ENCODE peak calls at places on chromosome 15, in ten cellular contexts. F is HL-60, E is right lobe of liver, Q is progenitor cell of endocrine pancreas, O is neural crest cell, D is testis, V is fibroblast of the aortic adventitia, G is cardiac muscle cell, Y is kidney, H is RWPE1. S is an unnamed sample.

GRCh38 chr15:64447536-64448315 is 12.7 kb upstream of the ZNF609 start:
- DNase-seq in O (no peak), V (no peak), Q (no peak), G (no peak), Y (no peak), F (peak), H (no peak), D (no peak), E (no peak), S (no peak)

GRCh38 chr15:98803228-98804056 is 155.1 kb downstream of the IGF1R start:
- DNase-seq in F (no peak), G (no peak), O (no peak), H (peak), E (no peak), V (peak), Y (no peak), Q (no peak), D (no peak), S (no peak)

GRCh38 chr15:100330221-100330620 is 11.6 kb downstream of the ADAMTS17 start:
- DNase-seq in V (no peak), Y (no peak), G (no peak), D (no peak), E (no peak), H (no peak), O (no peak), Q (no peak), F (no peak), S (no peak)

GRCh38 chr15:67179411-67179995 is 75.0 kb downstream of the AAGAB start:
- DNase-seq in O (no peak), V (no peak), F (no peak), Y (no peak), G (no peak), H (no peak), E (no peak), D (no peak), Q (no peak), S (no peak)

GRCh38 chr15:42804739-42805138 is 67.8 kb upstream of the CDAN1 start:
- DNase-seq in D (no peak), H (no peak), E (no peak), V (no peak), Q (no peak), O (no peak), Y (no peak), G (no peak), F (no peak), S (no peak)

GRCh38 chr15:101480613-101481380 is 8.7 kb downstream of the PCSK6 start:
- DNase-seq in Y (no peak), O (no peak), D (peak), V (no peak), E (no peak), Q (no peak), G (no peak), F (no peak), H (no peak), S (no peak)

GRCh38 chr15:94119215-94119815 is 112.0 kb upstream of the MCTP2 start:
- DNase-seq in H (no peak), O (no peak), Y (peak), F (no peak), G (peak), D (peak), E (no peak), Q (no peak), V (peak), S (peak)

GRCh38 chr15:68209272-68209671 is 4.1 kb upstream of the CALML4 start:
- DNase-seq in O (no peak), Q (no peak), V (no peak), G (no peak), D (no peak), Y (no peak), H (no peak), F (no peak), E (no peak), S (no peak)

GRCh38 chr15:49041406-49041805 is 4.8 kb downstream of the SECISBP2L start:
- DNase-seq in G (no peak), Q (no peak), O (no peak), H (no peak), E (no peak), D (no peak), V (peak), F (no peak), Y (no peak), S (no peak)

GRCh38 chr15:40310001-40310959 is 2.5 kb upstream of the PLCB2 start:
- DNase-seq in D (peak), O (peak), Y (peak), Q (peak), F (peak), G (peak), E (peak), V (peak), H (no peak), S (peak)

GRCh38 chr15:93180656-93181055 is 91.6 kb upstream of the RGMA start:
- DNase-seq in H (no peak), E (no peak), D (no peak), G (peak), Y (no peak), V (no peak), F (no peak), Q (no peak), O (no peak), S (peak)

GRCh38 chr15:25790003-25790660 is 73.0 kb downstream of the ATP10A start:
- DNase-seq in E (no peak), Q (no peak), G (no peak), H (no peak), V (peak), O (no peak), F (no peak), Y (peak), D (peak), S (no peak)

GRCh38 chr15:90000175-90000923 is 775 bp upstream of the ZNF710 start:
- DNase-seq in D (peak), G (no peak), O (peak), F (peak), E (no peak), H (peak), Y (peak), V (peak), Q (peak), S (peak)

GRCh38 chr15:36688310-36689102 is 109.1 kb downstream of the CDIN1 start:
- DNase-seq in H (peak), O (no peak), G (no peak), Y (no peak), V (peak), E (no peak), D (no peak), Q (no peak), F (no peak), S (no peak)

GRCh38 chr15:39460748-39461147 is 120.1 kb upstream of the THBS1 start:
- DNase-seq in D (no peak), O (no peak), Q (no peak), V (no peak), Y (no peak), F (no peak), H (no peak), G (no peak), E (no peak), S (no peak)

GRCh38 chr15:40069178-40070165 is 30.5 kb upstream of the SRP14 start:
- DNase-seq in F (peak), V (peak), D (peak), E (peak), H (peak), Y (peak), O (no peak), G (peak), Q (no peak), S (peak)

GRCh38 chr15:40296561-40297230 is 11.0 kb downstream of the PLCB2 start:
- DNase-seq in G (no peak), Q (no peak), D (no peak), F (no peak), Y (peak), V (no peak), O (no peak), E (peak), H (no peak), S (no peak)

GRCh38 chr15:25508369-25509002 is 69.7 kb upstream of the UBE3A start:
- DNase-seq in V (peak), E (no peak), F (no peak), H (peak), D (no peak), G (peak), Y (no peak), O (no peak), Q (no peak), S (peak)

GRCh38 chr15:62094398-62094797 is 27.6 kb downstream of the C2CD4A start:
- DNase-seq in G (peak), Q (no peak), E (no peak), H (no peak), D (no peak), O (no peak), V (no peak), Y (no peak), F (no peak), S (no peak)

GRCh38 chr15:93470042-93470441 is 381.0 kb upstream of the RGMA start:
- DNase-seq in E (no peak), V (no peak), O (peak), D (peak), Y (no peak), F (no peak), G (no peak), H (no peak), Q (no peak), S (no peak)

GRCh38 chr15:48250640-48251076 is 44.6 kb downstream of the SLC12A1 start:
- DNase-seq in O (peak), H (peak), E (no peak), D (peak), V (peak), G (peak), F (peak), Q (no peak), Y (no peak), S (peak)

GRCh38 chr15:92391640-92392039 is 2.0 kb upstream of the ST8SIA2 start:
- DNase-seq in D (no peak), Y (no peak), O (peak), V (peak), F (no peak), Q (no peak), H (peak), G (no peak), E (no peak), S (no peak)

GRCh38 chr15:50906954-50907865 is 1.3 kb upstream of the AP4E1 start:
- DNase-seq in Q (no peak), E (peak), O (no peak), V (peak), H (no peak), F (peak), G (no peak), D (no peak), Y (no peak), S (no peak)

GRCh38 chr15:49605588-49605987 is 15.0 kb downstream of the FAM227B start:
- DNase-seq in O (no peak), Q (no peak), Y (peak), V (no peak), F (no peak), G (no peak), H (no peak), E (peak), D (no peak), S (no peak)

DNA sequence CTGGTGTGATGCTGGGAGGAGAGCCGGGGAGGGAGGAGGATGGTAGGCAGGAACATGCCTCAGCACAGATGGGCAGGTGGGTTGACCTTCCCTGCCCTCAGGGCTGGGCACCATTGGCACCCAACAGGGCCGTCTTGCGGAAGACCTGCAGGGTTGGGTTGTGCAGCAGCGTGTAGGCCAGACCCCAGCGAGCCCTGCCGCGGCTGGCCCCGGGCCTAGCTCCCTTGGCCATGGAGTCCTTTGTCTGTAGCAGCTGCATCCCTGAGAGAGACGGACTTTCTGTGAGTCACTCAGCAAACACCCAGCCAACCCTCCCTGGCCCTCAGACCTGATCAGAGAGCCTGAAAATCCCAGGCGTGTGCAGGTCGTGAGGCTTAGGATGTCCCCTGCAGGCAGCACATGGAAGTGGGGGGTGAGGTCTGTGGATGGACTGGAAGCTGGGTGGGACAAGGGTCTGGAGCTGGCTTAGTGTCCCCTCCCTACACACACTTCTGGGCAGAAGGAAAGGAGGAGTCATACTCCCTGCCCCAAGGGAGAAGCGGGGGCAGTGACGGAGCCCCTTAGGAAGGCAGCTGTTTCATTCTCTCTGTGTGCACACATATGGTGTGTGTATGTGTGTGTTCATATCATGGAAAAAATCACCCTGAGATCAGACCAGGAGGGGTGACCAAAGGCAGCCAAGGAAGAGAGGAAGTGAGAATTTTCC is 6.6 kb downstream of the ISLR start:
- DNase-seq in Q (no peak), E (no peak), V (peak), Y (peak), F (no peak), D (no peak), H (no peak), G (no peak), O (no peak), S (no peak)
- TF ChIP-seq CTCF in Q (no peak), E (no peak), V (peak), Y (no peak), F (no peak), D (no peak), H (no peak), G (peak), O (no peak), S (no peak)

DNA sequence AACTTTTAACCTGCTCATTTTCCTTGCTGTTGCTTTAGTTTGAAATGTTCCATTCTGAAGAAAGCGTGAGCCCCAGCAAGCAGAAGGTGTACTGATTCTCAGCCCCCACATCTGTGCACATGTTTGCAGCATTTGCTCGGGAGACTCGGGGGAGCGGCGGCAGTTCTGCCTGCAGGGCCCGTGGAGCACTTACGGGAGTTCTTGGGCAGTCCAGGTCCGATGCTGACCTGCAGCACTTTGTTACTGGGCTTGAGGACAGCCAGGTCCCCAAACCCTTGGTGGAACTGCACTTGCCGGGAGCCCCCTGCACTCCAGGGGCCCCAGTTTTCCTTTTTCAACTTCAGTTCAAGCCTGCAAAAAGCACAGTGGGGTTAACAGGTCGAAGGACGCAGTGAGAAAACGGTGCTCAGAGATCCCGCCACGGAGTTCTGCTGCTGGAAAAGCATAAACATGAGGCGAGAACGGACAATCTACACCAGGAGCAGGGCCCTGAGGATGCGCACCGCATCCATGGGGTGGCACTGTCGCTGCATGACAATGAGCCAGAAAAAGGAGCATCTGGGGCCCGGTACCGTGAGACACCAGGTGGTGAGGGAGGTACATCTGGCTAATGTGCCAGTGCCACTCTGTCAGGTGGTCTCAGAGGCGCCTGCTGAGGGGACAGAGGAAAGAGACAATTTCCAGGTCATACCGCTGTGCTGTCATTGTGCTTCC is 45.6 kb upstream of the LDHAL6B start:
- DNase-seq in F (peak), Y (no peak), E (no peak), D (peak), V (no peak), H (no peak), Q (no peak), G (peak), O (peak), S (peak)
- TF ChIP-seq CTCF in F (peak), Y (no peak), E (peak), D (no peak), V (peak), H (no peak), Q (peak), G (peak), O (peak), S (peak)

GRCh38 chr15:96070636-96071035 is 259.9 kb upstream of the NR2F2 start:
- DNase-seq in G (no peak), E (no peak), Q (no peak), D (no peak), H (no peak), V (peak), Y (no peak), F (no peak), O (no peak), S (no peak)

GRCh38 chr15:96075895-96076294 is 254.6 kb upstream of the NR2F2 start:
- DNase-seq in Y (no peak), Q (no peak), G (no peak), H (no peak), O (no peak), V (no peak), D (no peak), F (no peak), E (no peak), S (no peak)

GRCh38 chr15:96073908-96074307 is 256.6 kb upstream of the NR2F2 start:
- DNase-seq in D (no peak), H (no peak), E (no peak), F (no peak), G (no peak), Q (no peak), O (no peak), Y (no peak), V (no peak), S (no peak)

GRCh38 chr15:96076350-96076749 is 254.2 kb upstream of the NR2F2 start:
- DNase-seq in V (no peak), O (no peak), Y (no peak), D (no peak), H (no peak), Q (no peak), G (no peak), F (peak), E (no peak), S (no peak)

DNA sequence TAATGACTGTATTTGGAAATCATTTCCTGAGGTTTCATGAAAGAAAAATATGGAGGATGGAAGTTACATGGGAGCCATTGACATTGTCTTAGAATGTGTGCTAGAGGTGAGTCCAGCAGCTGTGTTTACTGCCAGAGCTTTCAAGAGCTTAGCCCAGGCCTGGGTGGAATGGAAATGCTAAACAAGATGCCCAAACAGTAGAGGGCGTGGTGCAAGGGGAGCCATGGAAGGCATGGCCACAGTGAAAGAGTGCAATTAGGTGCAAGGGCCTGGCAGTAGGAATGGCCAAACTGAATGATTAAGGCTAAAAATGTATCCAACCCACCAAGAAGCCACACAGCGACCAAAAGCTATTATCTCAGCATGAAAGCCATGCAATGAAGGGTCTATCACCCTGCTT is 257.7 kb upstream of the NR2F2 start:
- DNase-seq in Q (no peak), F (no peak), O (no peak), E (no peak), G (no peak), Y (no peak), D (no peak), H (no peak), V (no peak), S (no peak)
- TF ChIP-seq CTCF in Q (no peak), F (no peak), O (no peak), E (no peak), G (no peak), Y (no peak), D (no peak), H (no peak), V (no peak), S (no peak)

GRCh38 chr15:78133801-78134200 is 2.6 kb upstream of the CIB2 start:
- DNase-seq in G (no peak), D (no peak), H (peak), F (no peak), O (no peak), Y (no peak), V (no peak), E (no peak), Q (no peak), S (no peak)

GRCh38 chr15:78130012-78130353 is 1.3 kb downstream of the CIB2 start:
- DNase-seq in Y (no peak), H (no peak), O (no peak), D (no peak), E (no peak), V (no peak), F (no peak), Q (no peak), G (no peak), S (no peak)

GRCh38 chr15:78130466-78131294 is 565 bp downstream of the CIB2 start:
- DNase-seq in O (no peak), Y (peak), F (no peak), G (no peak), V (no peak), D (peak), Q (no peak), E (no peak), H (no peak), S (peak)

GRCh38 chr15:78129098-78130011 is 1.9 kb downstream of the CIB2 start:
- DNase-seq in E (no peak), V (no peak), F (no peak), Y (no peak), Q (no peak), O (no peak), D (no peak), G (no peak), H (peak), S (peak)

DNA sequence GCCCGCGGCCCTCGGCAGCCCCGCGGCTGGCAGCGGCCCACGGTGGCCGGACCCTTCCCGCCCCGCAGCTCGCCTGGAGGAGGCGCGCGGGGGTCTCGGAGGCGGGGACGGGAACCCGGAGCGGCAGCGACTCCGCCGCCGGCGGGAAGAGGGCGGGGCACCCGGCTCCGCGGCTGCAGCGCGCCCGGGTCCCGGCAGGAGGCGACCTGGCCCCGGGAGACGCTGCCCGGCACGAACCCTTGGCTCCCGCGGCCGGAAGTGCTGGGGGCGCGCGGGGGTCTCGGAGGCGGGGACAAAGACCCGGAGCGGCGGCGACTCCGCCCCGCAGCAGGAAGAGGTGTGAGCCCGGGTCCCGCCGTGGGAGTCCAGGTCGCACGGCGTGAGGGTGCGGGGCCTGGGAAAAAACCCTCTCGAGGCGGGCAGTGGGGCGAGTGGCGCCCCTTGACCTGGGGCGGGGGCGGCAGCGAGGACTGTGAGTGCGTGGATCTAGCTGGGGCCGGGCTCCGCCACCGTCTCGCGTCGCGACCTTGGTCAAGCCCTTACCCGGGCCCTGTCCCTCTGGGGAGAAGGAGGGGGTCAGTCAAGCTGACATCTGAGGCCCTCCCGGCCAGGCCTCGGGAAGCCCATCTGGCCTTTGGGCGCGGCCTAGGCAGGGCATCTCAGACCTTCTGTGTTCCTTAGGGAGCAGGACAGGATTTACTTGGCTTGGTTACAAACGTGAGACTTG is at the start of gene CIB2:
- DNase-seq in F (peak), E (peak), V (peak), Q (peak), G (peak), H (peak), D (peak), O (peak), Y (peak), S (peak)
- TF ChIP-seq CTCF in F (peak), E (peak), V (peak), Q (peak), G (peak), H (peak), D (peak), O (peak), Y (peak), S (peak)

GRCh38 chr15:79849789-79850188 is 47.0 kb downstream of the MTHFS start:
- DNase-seq in H (no peak), G (peak), Q (no peak), Y (no peak), E (no peak), V (peak), O (peak), F (peak), D (peak), S (peak)
- TF ChIP-seq CTCF in H (peak), G (peak), Q (peak), Y (peak), E (peak), V (peak), O (peak), F (peak), D (peak), S (peak)

GRCh38 chr15:41561777-41562145 is 2.7 kb downstream of the TYRO3 start:
- DNase-seq in D (peak), V (peak), F (no peak), Q (no peak), O (peak), E (no peak), H (no peak), G (no peak), Y (no peak), S (peak)
- TF ChIP-seq CTCF in D (peak), V (peak), F (no peak), Q (peak), O (peak), E (no peak), H (no peak), G (peak), Y (no peak), S (no peak)

GRCh38 chr15:88802991-88803240 is 320 bp upstream of the ACAN start:
- DNase-seq in V (no peak), Q (peak), G (no peak), Y (no peak), F (no peak), E (no peak), H (no peak), O (peak), D (no peak), S (no peak)
- TF ChIP-seq CTCF in V (no peak), Q (no peak), G (no peak), Y (no peak), F (no peak), E (no peak), H (no peak), O (no peak), D (no peak), S (no peak)

S was measured in nephron progenitor cell.